ENCODE peak calls at places on chromosomes 5 and 9, in six cellular contexts. V is uterus, Y is thoracic aorta, B is heart left ventricle, X is hepatocyte, S is mammary epithelial cell. G is an unnamed sample.
A peak's percentile ranks its signal among the peaks of the same experiment; 100 is the strongest.

GRCh38 chr9:93156475-93157008 is 22.5 kb upstream of the NINJ1 start:
- DNase-seq in V (no peak), Y (no peak), B (no peak), X (no peak), S (no peak), G (no peak)

GRCh38 chr9:122051401-122052346 is 41.4 kb downstream of the TTLL11 start:
- DNase-seq in V (no peak), Y (no peak), B (no peak), X (no peak), S (peak; percentile 9), G (peak; percentile 38)

GRCh38 chr9:97570899-97571298 is 62.3 kb downstream of the TSTD2 start:
- DNase-seq in V (peak; percentile 45), Y (no peak), B (peak; percentile 81), X (no peak), S (no peak), G (no peak)

GRCh38 chr9:91690540-91691249 is 259.3 kb downstream of the ROR2 start:
- DNase-seq in V (no peak), Y (no peak), B (no peak), X (no peak), S (no peak), G (no peak)

GRCh38 chr5:141121563-141121962 is at the start of gene PCDHB4:
- DNase-seq in V (peak; percentile 45), Y (no peak), B (peak; percentile 31), X (no peak), S (peak; percentile 10), G (no peak)

GRCh38 chr9:7965091-7965490 is 165.5 kb upstream of the DMAC1 start:
- DNase-seq in V (no peak), Y (no peak), B (no peak), X (no peak), S (no peak), G (no peak)

GRCh38 chr5:123771715-123772114 is 259.7 kb downstream of the CSNK1G3 start:
- DNase-seq in V (no peak), Y (no peak), B (no peak), X (no peak), S (no peak), G (no peak)

GRCh38 chr9:89791754-89792153 is 186.9 kb downstream of the GADD45G start:
- DNase-seq in V (no peak), Y (no peak), B (no peak), X (no peak), S (no peak), G (no peak)

GRCh38 chr5:122755740-122756139 is 19.1 kb upstream of the SNX2 start:
- DNase-seq in V (no peak), Y (no peak), B (no peak), X (no peak), S (no peak), G (no peak)

GRCh38 chr5:121279801-121280200 is 571.9 kb upstream of the FTMT start:
- DNase-seq in V (no peak), Y (no peak), B (no peak), X (no peak), S (no peak), G (no peak)

GRCh38 chr9:76292246-76292645 is 102.0 kb downstream of the RFK start:
- DNase-seq in V (no peak), Y (no peak), B (no peak), X (no peak), S (no peak), G (no peak)

DNA sequence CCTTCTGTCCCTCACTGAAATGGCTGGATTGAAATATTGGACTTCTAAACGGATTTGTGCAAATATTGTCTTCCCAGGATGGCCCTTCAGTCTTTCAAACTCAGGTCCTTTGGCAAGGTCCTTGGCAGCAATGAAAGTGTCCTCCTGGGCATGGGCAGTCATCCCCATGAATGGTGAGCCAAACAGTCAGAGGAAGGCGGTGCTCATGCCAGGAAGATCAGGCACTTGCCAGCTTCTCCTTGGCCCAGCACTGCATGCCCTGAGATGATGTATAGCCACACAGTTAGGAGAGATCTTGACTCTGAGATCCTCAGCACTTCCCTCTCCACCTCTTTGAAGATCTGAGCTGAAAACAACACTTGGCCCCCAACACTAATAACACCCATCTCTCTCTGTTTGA is 221.4 kb upstream of the KLF4 start:
- DNase-seq in V (no peak), Y (no peak), B (no peak), X (no peak), S (no peak), G (no peak)
- H3K27ac ChIP-seq in V (no peak overlapping the region), Y (no peak overlapping the region), B (no peak overlapping the region), X (peak overlapping the region; percentile 47), S (peak overlapping the region; percentile 21), G (no peak overlapping the region)

DNA sequence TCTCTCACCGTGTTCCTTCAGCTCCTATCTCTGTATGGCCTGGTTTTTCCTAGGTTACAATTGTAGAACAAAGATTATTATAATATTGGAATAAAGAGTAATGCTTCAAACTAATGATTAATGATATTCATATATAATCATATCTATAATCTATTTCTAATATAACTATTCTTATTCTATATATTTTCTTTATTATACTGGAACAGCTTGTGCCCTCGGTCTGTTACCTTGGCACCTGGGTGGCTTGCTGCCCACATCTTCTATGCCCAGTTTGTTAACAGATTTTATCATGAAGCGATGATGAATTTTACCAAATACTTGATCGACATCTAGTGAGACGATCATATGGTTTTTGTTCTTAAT is 363.6 kb upstream of the TYRP1 start:
- DNase-seq in V (no peak), Y (no peak), B (no peak), X (no peak), S (no peak), G (no peak)
- TF ChIP-seq CTCF in V (no peak), Y (no peak), B (no peak), X (no peak), S (no peak), G (no peak)

GRCh38 chr9:113580954-113581311 is 117.4 kb downstream of the RGS3 start:
- DNase-seq in V (no peak), Y (no peak), B (no peak), X (no peak), S (no peak), G (no peak)
- H3K4me3 ChIP-seq in V (no peak overlapping the region), Y (peak overlapping the region; percentile 58), B (no peak overlapping the region), X (no peak overlapping the region), S (no peak overlapping the region), G (no peak overlapping the region)

DNA sequence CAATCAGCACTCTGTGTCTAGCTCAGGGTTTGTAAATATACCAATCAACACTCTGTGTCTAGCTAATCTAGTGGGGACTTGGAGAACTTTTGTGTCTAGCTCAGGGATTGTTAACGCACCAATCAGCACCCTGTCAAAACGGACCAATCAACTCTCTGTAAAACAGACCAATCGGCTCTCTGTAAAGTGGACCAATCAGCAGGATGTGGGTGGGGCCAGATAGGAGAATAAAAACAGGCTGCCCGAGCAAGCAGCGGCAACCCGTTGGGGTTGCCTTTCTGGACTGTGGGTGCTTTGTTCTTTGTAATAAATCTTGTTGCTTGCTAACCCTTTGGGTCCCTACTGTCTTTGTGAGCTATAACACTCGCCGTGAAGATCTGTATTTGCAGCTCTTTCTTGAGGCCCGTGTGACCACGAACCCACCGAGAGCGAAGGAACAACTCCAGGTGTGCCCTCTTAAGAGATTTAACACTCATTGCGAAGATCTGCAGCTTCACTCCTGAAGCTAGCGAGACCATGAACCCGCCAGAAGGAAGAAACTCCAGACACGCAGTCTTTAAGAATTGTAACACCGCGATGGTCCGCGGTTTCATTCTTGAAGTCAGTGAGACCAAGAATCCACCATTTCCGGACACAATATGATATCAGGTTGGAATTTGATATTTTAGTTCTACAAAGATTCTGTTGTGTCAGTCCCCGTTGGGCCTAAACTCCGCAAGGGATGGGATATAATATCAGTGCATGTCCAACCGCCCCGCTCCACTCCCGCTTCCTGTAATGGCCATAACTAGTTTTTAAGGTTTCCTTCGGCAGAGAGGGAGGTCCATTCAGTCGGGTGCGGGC is 738 bp upstream of the TRMT10B start:
- DNase-seq in V (no peak), Y (no peak), B (no peak), X (no peak), S (no peak), G (no peak)
- H3K27ac ChIP-seq in V (peak overlapping the region; percentile 91), Y (peak overlapping the region; percentile 74), B (peak overlapping the region; percentile 82), X (peak overlapping the region; percentile 86), S (no peak overlapping the region), G (no peak overlapping the region)